ENCODE peak calls at places on chromosomes 6 and 20, in ten cellular contexts. Z, F, A, K, E, L, N, B, D and Q are unnamed samples. For H3K27me3, the result is how much of the 10 kb centered on the place peaks cover.

GRCh38 chr20:57787969-57788781 is 78.4 kb upstream of the PMEPA1 start:
- DNase-seq in Z (no peak), F (no peak), A (no peak), K (no peak), E (no peak), L (no peak), N (no peak), B (no peak), D (no peak), Q (no peak)

GRCh38 chr20:17625246-17626051 is 55.6 kb downstream of the DSTN start:
- DNase-seq in Z (no peak), F (peak), A (no peak), K (no peak), E (peak), L (no peak), N (no peak), B (no peak), D (no peak), Q (peak)

GRCh38 chr6:116511424-116512131 is at the start of gene CALHM5:
- DNase-seq in Z (peak), F (peak), A (peak), K (peak), E (peak), L (no peak), N (no peak), B (no peak), D (no peak), Q (peak)

GRCh38 chr6:89999154-89999553 is 104.9 kb downstream of the GJA10 start:
- DNase-seq in Z (peak), F (peak), A (peak), K (peak), E (no peak), L (no peak), N (no peak), B (no peak), D (peak), Q (peak)

GRCh38 chr20:61588356-61589054 is 336.4 kb downstream of the CDH4 start:
- DNase-seq in Z (no peak), F (no peak), A (no peak), K (no peak), E (no peak), L (no peak), N (no peak), B (no peak), D (no peak), Q (no peak)

GRCh38 chr6:128138694-128139093 is 237.8 kb upstream of the THEMIS start:
- DNase-seq in Z (no peak), F (no peak), A (no peak), K (no peak), E (no peak), L (no peak), N (no peak), B (no peak), D (no peak), Q (no peak)

GRCh38 chr6:39389372-39389767 is 66.9 kb upstream of the KCNK16 start:
- DNase-seq in Z (no peak), F (no peak), A (no peak), K (no peak), E (no peak), L (no peak), N (no peak), B (no peak), D (peak), Q (no peak)

GRCh38 chr20:61925555-61926252 is 140.0 kb downstream of the TAF4 start:
- DNase-seq in Z (no peak), F (no peak), A (peak), K (no peak), E (no peak), L (no peak), N (no peak), B (no peak), D (no peak), Q (no peak)

GRCh38 chr6:14231071-14231483 is 113.5 kb downstream of the CD83 start:
- DNase-seq in Z (no peak), F (no peak), A (no peak), K (no peak), E (no peak), L (peak), N (no peak), B (no peak), D (no peak), Q (no peak)

GRCh38 chr6:108921547-108922331 is 73.5 kb downstream of the ARMC2 start:
- DNase-seq in Z (no peak), F (peak), A (no peak), K (no peak), E (peak), L (peak), N (no peak), B (no peak), D (no peak), Q (no peak)

GRCh38 chr6:144063744-144064401 is 31.5 kb downstream of the SF3B5 start:
- DNase-seq in Z (peak), F (peak), A (peak), K (peak), E (peak), L (peak), N (peak), B (peak), D (peak), Q (peak)

GRCh38 chr6:52555531-52556228 is 21.2 kb downstream of the TRAM2 start:
- DNase-seq in Z (no peak), F (no peak), A (no peak), K (no peak), E (no peak), L (no peak), N (no peak), B (no peak), D (no peak), Q (no peak)

GRCh38 chr6:118485601-118486550 is 62.2 kb upstream of the PLN start:
- DNase-seq in Z (no peak), F (no peak), A (no peak), K (no peak), E (no peak), L (no peak), N (no peak), B (no peak), D (no peak), Q (no peak)

GRCh38 chr6:109526905-109527628 is 44.0 kb upstream of the ZBTB24 start:
- DNase-seq in Z (peak), F (peak), A (peak), K (peak), E (no peak), L (peak), N (no peak), B (peak), D (no peak), Q (no peak)

GRCh38 chr6:84763397-84764331 is 734 bp downstream of the TBX18 start:
- DNase-seq in Z (no peak), F (peak), A (peak), K (no peak), E (peak), L (no peak), N (no peak), B (no peak), D (no peak), Q (peak)

GRCh38 chr6:84766118-84766683 is 1.8 kb upstream of the TBX18 start:
- DNase-seq in Z (no peak), F (no peak), A (no peak), K (no peak), E (peak), L (no peak), N (no peak), B (no peak), D (no peak), Q (peak)

GRCh38 chr6:84764332-84765049 is at the start of gene TBX18:
- DNase-seq in Z (peak), F (peak), A (peak), K (peak), E (peak), L (no peak), N (no peak), B (no peak), D (peak), Q (peak)

GRCh38 chr6:84762220-84762940 is 2.0 kb downstream of the TBX18 start:
- DNase-seq in Z (no peak), F (peak), A (no peak), K (no peak), E (peak), L (no peak), N (no peak), B (no peak), D (no peak), Q (no peak)

DNA sequence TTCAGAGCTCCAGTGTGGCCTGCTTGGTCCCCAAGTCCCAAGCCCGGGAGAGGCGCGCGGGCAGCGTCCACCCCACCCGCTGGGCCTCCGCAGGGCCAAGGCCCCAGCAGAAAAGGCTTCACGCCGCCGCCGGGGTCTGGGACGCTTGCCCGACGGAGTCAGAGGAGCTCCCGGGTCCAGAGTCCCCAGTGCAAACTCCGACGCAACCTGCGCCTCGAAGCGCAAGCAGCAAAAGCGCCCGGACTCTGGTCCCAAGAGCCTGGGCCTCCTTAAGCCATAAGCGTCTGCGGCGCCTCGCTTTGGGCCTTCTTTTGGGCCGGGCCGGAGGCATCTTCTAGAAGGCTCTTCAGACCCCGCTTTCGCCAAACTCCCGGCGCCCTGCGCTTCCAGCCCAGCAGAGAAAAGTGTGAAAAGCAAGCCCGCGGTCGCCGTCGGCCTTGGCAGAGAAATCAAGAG is 1.4 kb downstream of the TBX18 start:
- DNase-seq in Z (no peak), F (peak), A (no peak), K (no peak), E (no peak), L (no peak), N (no peak), B (no peak), D (no peak), Q (no peak)
- H3K27me3 ChIP-seq in Z (half or more), F (under half), A (under half), K (half or more), E (under half), L (under half), N (under half), B (half or more), D (under half), Q (half or more)

GRCh38 chr20:63182946-63183415 is 33.0 kb downstream of the YTHDF1 start:
- DNase-seq in Z (no peak), F (no peak), A (no peak), K (no peak), E (no peak), L (no peak), N (no peak), B (no peak), D (no peak), Q (no peak)

GRCh38 chr20:63182425-63182824 is 33.5 kb downstream of the YTHDF1 start:
- DNase-seq in Z (no peak), F (no peak), A (no peak), K (no peak), E (no peak), L (no peak), N (no peak), B (no peak), D (no peak), Q (no peak)

GRCh38 chr20:63179876-63180275 is 36.1 kb downstream of the YTHDF1 start:
- DNase-seq in Z (no peak), F (no peak), A (no peak), K (no peak), E (no peak), L (no peak), N (no peak), B (no peak), D (no peak), Q (no peak)

GRCh38 chr20:63180541-63181185 is 35.3 kb downstream of the YTHDF1 start:
- DNase-seq in Z (no peak), F (no peak), A (no peak), K (no peak), E (no peak), L (no peak), N (no peak), B (no peak), D (no peak), Q (no peak)

GRCh38 chr20:63181226-63181625 is 34.7 kb downstream of the YTHDF1 start:
- DNase-seq in Z (no peak), F (no peak), A (no peak), K (no peak), E (no peak), L (no peak), N (no peak), B (no peak), D (no peak), Q (no peak)
- H3K27me3 ChIP-seq in Z (under half), F (under half), A (under half), K (half or more), E (half or more), L (under half), N (under half), B (under half), D (under half), Q (half or more)

GRCh38 chr20:7692478-7692877 is 247.8 kb downstream of the HAO1 start:
- DNase-seq in Z (no peak), F (no peak), A (no peak), K (no peak), E (no peak), L (no peak), N (no peak), B (no peak), D (no peak), Q (no peak)

GRCh38 chr20:7695622-7696021 is 244.6 kb downstream of the HAO1 start:
- DNase-seq in Z (no peak), F (no peak), A (no peak), K (no peak), E (no peak), L (no peak), N (no peak), B (no peak), D (no peak), Q (no peak)

GRCh38 chr20:7693761-7694160 is 246.5 kb downstream of the HAO1 start:
- DNase-seq in Z (no peak), F (no peak), A (no peak), K (no peak), E (no peak), L (no peak), N (no peak), B (no peak), D (no peak), Q (no peak)

GRCh38 chr20:7694940-7695567 is 245.2 kb downstream of the HAO1 start:
- DNase-seq in Z (no peak), F (no peak), A (no peak), K (no peak), E (no peak), L (no peak), N (no peak), B (no peak), D (no peak), Q (no peak)

DNA sequence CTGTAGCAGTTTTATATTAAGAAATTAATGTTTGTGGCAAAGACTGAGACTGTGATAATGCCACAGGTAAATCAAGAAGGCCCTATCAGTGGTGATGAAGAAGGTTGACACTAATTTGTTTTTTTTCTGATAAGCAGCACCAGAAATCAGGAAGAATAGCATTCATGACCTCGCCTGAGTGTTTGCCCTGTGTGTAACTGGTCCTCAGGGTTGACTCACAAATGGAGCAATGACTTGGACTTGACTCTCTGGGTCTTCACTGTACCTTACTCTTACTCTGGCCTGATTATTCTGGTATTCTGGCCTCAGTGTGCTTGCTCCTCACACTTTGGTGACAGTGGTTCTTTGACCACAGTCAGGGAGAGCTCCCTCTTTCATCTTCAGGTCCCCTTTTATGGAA is 243.9 kb downstream of the HAO1 start:
- DNase-seq in Z (no peak), F (no peak), A (no peak), K (no peak), E (no peak), L (no peak), N (no peak), B (no peak), D (no peak), Q (no peak)
- H3K27me3 ChIP-seq in Z (under half), F (under half), A (under half), K (under half), E (under half), L (under half), N (under half), B (under half), D (under half), Q (under half)

GRCh38 chr6:127120787-127121636 is 2.5 kb downstream of the RSPO3 start:
- DNase-seq in Z (peak), F (peak), A (peak), K (peak), E (peak), L (peak), N (no peak), B (peak), D (no peak), Q (peak)
- H3K27me3 ChIP-seq in Z (under half), F (under half), A (under half), K (half or more), E (under half), L (under half), N (under half), B (half or more), D (under half), Q (half or more)

DNA sequence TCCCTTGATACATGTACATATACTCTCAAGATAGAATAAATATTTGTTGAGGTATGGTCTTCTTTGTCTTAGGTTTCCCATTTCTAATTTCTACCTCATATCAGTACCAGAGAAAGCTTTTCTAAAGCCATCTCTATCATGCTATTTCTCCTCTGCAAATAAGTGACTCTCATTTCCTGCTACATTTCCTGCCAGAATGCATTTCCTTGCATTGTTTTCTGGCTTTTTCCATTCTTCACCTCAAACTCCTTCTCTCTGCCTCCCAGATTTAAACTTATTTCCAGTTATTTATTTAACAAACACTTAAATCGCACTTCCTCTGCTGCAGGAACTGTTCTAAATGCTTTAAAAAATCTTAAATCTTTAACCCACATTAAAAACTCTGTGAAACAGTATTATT is 74.4 kb upstream of the STMND1 start:
- DNase-seq in Z (no peak), F (no peak), A (no peak), K (no peak), E (no peak), L (no peak), N (no peak), B (no peak), D (no peak), Q (no peak)
- H3K27me3 ChIP-seq in Z (under half), F (under half), A (under half), K (under half), E (under half), L (under half), N (under half), B (under half), D (under half), Q (under half)

DNA sequence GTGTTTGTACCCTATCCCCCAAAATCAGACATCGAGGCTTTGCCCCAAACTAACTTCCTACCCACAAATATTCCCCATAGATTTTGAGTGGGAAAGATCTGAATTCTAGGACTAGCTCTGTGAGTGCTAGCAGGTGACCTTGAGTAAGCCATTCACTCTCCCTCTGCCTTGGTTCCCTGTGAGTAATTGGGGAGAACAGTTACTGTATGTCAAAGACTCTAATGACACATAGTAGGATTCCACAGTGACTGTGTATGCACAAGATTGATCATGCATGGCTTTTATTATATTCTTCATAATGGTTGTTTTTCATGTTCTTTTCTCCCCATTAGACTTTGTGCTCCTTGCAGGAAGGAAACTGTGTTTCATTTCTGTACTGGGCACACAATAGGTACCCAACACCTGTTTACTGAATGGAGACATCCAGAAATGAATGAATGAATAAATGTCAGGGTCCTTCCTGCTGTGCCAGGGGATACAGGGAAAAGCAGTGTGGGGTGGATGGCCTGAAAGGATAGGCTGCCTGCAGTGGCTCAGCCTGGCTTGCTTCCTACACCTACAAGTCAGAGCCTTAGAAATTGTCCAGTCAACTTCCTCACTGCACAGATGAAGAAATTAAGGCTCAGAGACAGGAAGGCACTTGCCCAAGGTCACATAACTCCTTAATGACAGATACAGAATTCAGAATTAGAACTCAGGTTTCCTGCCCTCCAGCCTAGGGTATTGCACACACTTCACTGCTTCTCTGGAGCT is 906 bp upstream of the TMEM151B start:
- DNase-seq in Z (no peak), F (no peak), A (no peak), K (no peak), E (no peak), L (no peak), N (no peak), B (no peak), D (no peak), Q (no peak)
- H3K27me3 ChIP-seq in Z (under half), F (under half), A (under half), K (half or more), E (half or more), L (under half), N (under half), B (half or more), D (under half), Q (half or more)